ENCODE peak calls at places on chromosomes 6 and 20, in nine cellular contexts. C is GM10248, U is progenitor cell of endocrine pancreas, M is endodermal cell, W is cardiac fibroblast, Q is pancreas, S is GM20000, J is transverse colon, G is glutamatergic neuron. N is an unnamed sample.

GRCh38 chr20:48326868-48327267 is 500.9 kb downstream of the PREX1 start:
- DNase-seq in C (no peak), U (no peak), M (no peak), W (no peak), Q (no peak), S (no peak), J (no peak), G (no peak), N (no peak)

GRCh38 chr6:33419580-33420492 is at the start of gene SYNGAP1:
- DNase-seq in C (no peak), U (no peak), M (peak; percentile 84), W (peak; percentile 33), Q (no peak), S (no peak), J (peak; percentile 58), G (peak; percentile 80), N (no peak)

GRCh38 chr6:90393232-90393884 is 96.7 kb upstream of the BACH2 start:
- DNase-seq in C (peak; percentile 46), U (peak; percentile 29), M (peak; percentile 89), W (peak; percentile 70), Q (peak; percentile 60), S (peak; percentile 44), J (peak; percentile 57), G (peak; percentile 67), N (peak; percentile 61)

GRCh38 chr6:166286831-166287271 is 21.3 kb downstream of the PRR18 start:
- DNase-seq in C (peak; percentile 51), U (no peak), M (peak; percentile 61), W (no peak), Q (no peak), S (peak; percentile 59), J (no peak), G (no peak), N (no peak)

GRCh38 chr6:25942561-25943147 is 12.2 kb upstream of the SLC17A2 start:
- DNase-seq in C (peak; percentile 31), U (no peak), M (no peak), W (peak; percentile 73), Q (no peak), S (peak; percentile 40), J (no peak), G (no peak), N (no peak)

GRCh38 chr6:36793296-36793912 is 45.8 kb downstream of the CPNE5 start:
- DNase-seq in C (no peak), U (no peak), M (no peak), W (no peak), Q (no peak), S (no peak), J (no peak), G (no peak), N (no peak)

GRCh38 chr6:150142304-150142656 is 564 bp upstream of the PPP1R14C start:
- DNase-seq in C (no peak), U (no peak), M (no peak), W (peak; percentile 52), Q (no peak), S (no peak), J (peak; percentile 47), G (peak; percentile 29), N (no peak)

GRCh38 chr20:57666834-57667157 is 43.0 kb downstream of the PMEPA1 start:
- DNase-seq in C (no peak), U (no peak), M (no peak), W (no peak), Q (no peak), S (no peak), J (no peak), G (no peak), N (no peak)

GRCh38 chr6:128242765-128243403 is 277.5 kb downstream of the PTPRK start:
- DNase-seq in C (no peak), U (no peak), M (no peak), W (peak; percentile 47), Q (no peak), S (no peak), J (no peak), G (no peak), N (no peak)

GRCh38 chr6:128250370-128251070 is 269.9 kb downstream of the PTPRK start:
- DNase-seq in C (no peak), U (no peak), M (no peak), W (no peak), Q (no peak), S (no peak), J (no peak), G (no peak), N (no peak)

GRCh38 chr6:128244751-128245405 is 275.5 kb downstream of the PTPRK start:
- DNase-seq in C (no peak), U (no peak), M (no peak), W (no peak), Q (no peak), S (no peak), J (no peak), G (no peak), N (no peak)

GRCh38 chr6:128249429-128249828 is 271.0 kb downstream of the PTPRK start:
- DNase-seq in C (no peak), U (no peak), M (no peak), W (no peak), Q (no peak), S (no peak), J (no peak), G (no peak), N (no peak)

DNA sequence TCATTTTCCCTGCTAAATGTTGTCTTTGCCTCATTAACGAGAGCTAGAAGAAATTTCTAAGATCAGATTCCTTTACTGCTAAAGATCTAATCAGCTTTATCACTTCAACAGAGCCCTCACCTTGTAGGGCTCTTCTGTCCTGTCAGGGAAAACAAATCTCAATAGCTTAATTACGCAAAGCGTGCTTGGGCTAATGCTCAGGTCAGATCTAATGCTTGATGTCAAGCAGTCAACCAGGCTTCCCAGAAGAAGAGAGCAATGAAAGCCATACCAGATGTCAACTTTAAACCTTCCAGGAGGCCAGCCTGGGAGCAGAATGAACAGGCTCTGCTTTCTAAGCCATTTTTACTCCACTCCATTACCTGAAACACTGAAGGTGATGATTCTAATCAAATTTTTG is 273.9 kb downstream of the PTPRK start:
- DNase-seq in C (no peak), U (no peak), M (no peak), W (no peak), Q (no peak), S (no peak), J (no peak), G (no peak), N (no peak)
- TF ChIP-seq CTCF in C (no peak), U (no peak), M (no peak), W (no peak), Q (no peak), S (no peak), J (no peak), G (no peak), N (no peak)

GRCh38 chr20:9617062-9617461 is 102.7 kb downstream of the LAMP5 start:
- DNase-seq in C (peak; percentile 52), U (peak; percentile 21), M (peak; percentile 75), W (peak; percentile 77), Q (peak; percentile 69), S (peak; percentile 48), J (peak; percentile 56), G (peak; percentile 68), N (peak; percentile 20)

GRCh38 chr20:9615118-9615517 is 100.7 kb downstream of the LAMP5 start:
- DNase-seq in C (no peak), U (no peak), M (no peak), W (no peak), Q (no peak), S (no peak), J (no peak), G (no peak), N (no peak)

GRCh38 chr20:9615766-9616454 is 101.5 kb downstream of the LAMP5 start:
- DNase-seq in C (peak; percentile 56), U (no peak), M (no peak), W (no peak), Q (no peak), S (peak; percentile 40), J (no peak), G (no peak), N (no peak)

GRCh38 chr20:9616455-9616805 is 102.0 kb downstream of the LAMP5 start:
- DNase-seq in C (no peak), U (no peak), M (no peak), W (no peak), Q (no peak), S (no peak), J (no peak), G (no peak), N (no peak)

GRCh38 chr20:9617940-9618339 is 103.5 kb downstream of the LAMP5 start:
- DNase-seq in C (no peak), U (no peak), M (peak; percentile 67), W (peak; percentile 64), Q (peak; percentile 57), S (no peak), J (no peak), G (peak; percentile 23), N (no peak)
- TF ChIP-seq CTCF in C (peak; percentile 33), U (peak; percentile 75), M (peak; percentile 79), W (peak; percentile 24), Q (peak; percentile 43), S (peak; percentile 15), J (no peak), G (no peak), N (no peak)

GRCh38 chr6:142822882-142823578 is 121.9 kb downstream of the HIVEP2 start:
- DNase-seq in C (no peak), U (no peak), M (peak; percentile 91), W (no peak), Q (no peak), S (no peak), J (no peak), G (peak; percentile 72), N (no peak)
- TF ChIP-seq CTCF in C (peak; percentile 49), U (peak; percentile 47), M (peak; percentile 89), W (peak; percentile 25), Q (no peak), S (no peak), J (no peak), G (peak; percentile 84), N (no peak)

GRCh38 chr6:4309540-4309939 is 174.2 kb upstream of the ECI2 start:
- DNase-seq in C (no peak), U (no peak), M (no peak), W (no peak), Q (no peak), S (no peak), J (no peak), G (no peak), N (no peak)

GRCh38 chr6:4316867-4317400 is 181.6 kb upstream of the ECI2 start:
- DNase-seq in C (no peak), U (no peak), M (no peak), W (peak; percentile 90), Q (peak; percentile 59), S (no peak), J (peak; percentile 71), G (no peak), N (no peak)

GRCh38 chr6:4314201-4314707 is 178.9 kb upstream of the ECI2 start:
- DNase-seq in C (no peak), U (no peak), M (no peak), W (no peak), Q (no peak), S (no peak), J (no peak), G (no peak), N (no peak)

GRCh38 chr6:4311976-4312860 is 176.8 kb upstream of the ECI2 start:
- DNase-seq in C (no peak), U (no peak), M (no peak), W (no peak), Q (no peak), S (no peak), J (no peak), G (no peak), N (no peak)

DNA sequence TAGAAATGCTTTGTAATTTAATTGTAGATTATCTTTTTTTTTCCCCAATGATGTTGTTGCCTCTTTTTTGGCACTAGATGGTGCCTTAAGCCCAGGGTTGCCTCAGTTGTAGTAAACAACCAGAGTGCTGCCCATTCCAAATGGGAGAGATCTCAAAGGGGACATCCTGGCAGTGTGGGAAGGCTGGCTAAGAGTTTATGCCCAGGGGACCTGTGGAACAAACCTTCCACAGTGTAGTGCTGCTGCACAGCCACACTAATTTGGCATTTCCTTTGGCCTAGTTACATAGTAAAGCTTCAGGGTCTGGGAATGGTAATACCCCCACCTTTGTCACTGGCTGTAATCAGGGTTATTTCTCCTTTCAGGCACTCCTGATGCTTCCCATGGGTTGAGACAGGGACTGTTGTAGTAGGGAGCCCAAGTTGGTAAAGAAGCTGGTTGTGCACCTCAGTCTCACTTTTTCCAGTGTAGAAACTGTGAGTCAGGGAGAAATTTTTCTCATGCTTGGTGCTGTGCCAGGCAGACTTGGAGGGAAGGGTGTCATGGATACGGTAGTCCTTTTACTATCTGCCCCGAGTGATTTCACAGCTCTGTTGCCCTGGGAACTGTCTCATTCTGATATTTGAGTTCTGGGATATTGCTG is 177.8 kb upstream of the ECI2 start:
- DNase-seq in C (no peak), U (no peak), M (peak; percentile 62), W (peak; percentile 98), Q (peak; percentile 51), S (no peak), J (peak; percentile 70), G (no peak), N (no peak)
- TF ChIP-seq CTCF in C (no peak), U (no peak), M (peak; percentile 78), W (peak; percentile 61), Q (no peak), S (no peak), J (peak; percentile 43), G (no peak), N (no peak)